ENCODE peak calls at places on chromosomes 3 and 15, in seven cellular contexts. One of them, this sample, is unnamed.

GRCh38 chr15:80434926-80435720 is 30.9 kb downstream of the ARNT2 start:
- DNase-seq in HTR-8/SVneo: no peak
- DNase-seq in NCI-H1092: no peak
- DNase-seq in AG08395: no peak
- DNase-seq in activated T-cell treated with anti-CD3 and anti-CD28 coated beads for 48 hours: no peak
- DNase-seq in pancreas: no peak
- DNase-seq in RPMI8226: no peak
- DNase-seq in this sample: no peak

GRCh38 chr3:50352762-50353161 is 2.1 kb downstream of the CYB561D2 start:
- DNase-seq in HTR-8/SVneo: no peak
- DNase-seq in NCI-H1092: no peak
- DNase-seq in AG08395: peak; percentile 32
- DNase-seq in activated T-cell treated with anti-CD3 and anti-CD28 coated beads for 48 hours: no peak
- DNase-seq in pancreas: no peak
- DNase-seq in RPMI8226: no peak
- DNase-seq in this sample: no peak

GRCh38 chr3:123383101-123384053 is 65.5 kb downstream of the ADCY5 start:
- DNase-seq in HTR-8/SVneo: peak; percentile 51
- DNase-seq in NCI-H1092: no peak
- DNase-seq in AG08395: peak; percentile 35
- DNase-seq in activated T-cell treated with anti-CD3 and anti-CD28 coated beads for 48 hours: no peak
- DNase-seq in pancreas: no peak
- DNase-seq in RPMI8226: no peak
- DNase-seq in this sample: no peak

GRCh38 chr3:54621181-54621580 is 306.7 kb downstream of the LRTM1 start:
- DNase-seq in HTR-8/SVneo: no peak
- DNase-seq in NCI-H1092: peak; percentile 3
- DNase-seq in AG08395: no peak
- DNase-seq in activated T-cell treated with anti-CD3 and anti-CD28 coated beads for 48 hours: no peak
- DNase-seq in pancreas: no peak
- DNase-seq in RPMI8226: no peak
- DNase-seq in this sample: peak; percentile 30

GRCh38 chr15:98649621-98649995 is 1.3 kb downstream of the IGF1R start:
- DNase-seq in HTR-8/SVneo: no peak
- DNase-seq in NCI-H1092: no peak
- DNase-seq in AG08395: peak; percentile 37
- DNase-seq in activated T-cell treated with anti-CD3 and anti-CD28 coated beads for 48 hours: peak; percentile 38
- DNase-seq in pancreas: peak; percentile 83
- DNase-seq in RPMI8226: peak; percentile 81
- DNase-seq in this sample: no peak

GRCh38 chr15:52802110-52802509 is 12.0 kb upstream of the ONECUT1 start:
- DNase-seq in HTR-8/SVneo: no peak
- DNase-seq in NCI-H1092: no peak
- DNase-seq in AG08395: no peak
- DNase-seq in activated T-cell treated with anti-CD3 and anti-CD28 coated beads for 48 hours: no peak
- DNase-seq in pancreas: no peak
- DNase-seq in RPMI8226: no peak
- DNase-seq in this sample: no peak

GRCh38 chr15:23387791-23388190 is 33.2 kb downstream of the GOLGA8S start:
- DNase-seq in HTR-8/SVneo: no peak
- DNase-seq in NCI-H1092: no peak
- DNase-seq in AG08395: no peak
- DNase-seq in activated T-cell treated with anti-CD3 and anti-CD28 coated beads for 48 hours: no peak
- DNase-seq in pancreas: no peak
- DNase-seq in RPMI8226: no peak
- DNase-seq in this sample: no peak

GRCh38 chr3:99578339-99578970 is 59.9 kb upstream of the COL8A1 start:
- DNase-seq in HTR-8/SVneo: no peak
- DNase-seq in NCI-H1092: no peak
- DNase-seq in AG08395: no peak
- DNase-seq in activated T-cell treated with anti-CD3 and anti-CD28 coated beads for 48 hours: no peak
- DNase-seq in pancreas: no peak
- DNase-seq in RPMI8226: no peak
- DNase-seq in this sample: no peak

GRCh38 chr3:143240921-143241320 is 121.3 kb downstream of the CHST2 start:
- DNase-seq in HTR-8/SVneo: no peak
- DNase-seq in NCI-H1092: no peak
- DNase-seq in AG08395: peak; percentile 19
- DNase-seq in activated T-cell treated with anti-CD3 and anti-CD28 coated beads for 48 hours: no peak
- DNase-seq in pancreas: no peak
- DNase-seq in RPMI8226: no peak
- DNase-seq in this sample: no peak

GRCh38 chr15:38975282-38975990 is 410.8 kb upstream of the RASGRP1 start:
- DNase-seq in HTR-8/SVneo: no peak
- DNase-seq in NCI-H1092: no peak
- DNase-seq in AG08395: no peak
- DNase-seq in activated T-cell treated with anti-CD3 and anti-CD28 coated beads for 48 hours: no peak
- DNase-seq in pancreas: no peak
- DNase-seq in RPMI8226: no peak
- DNase-seq in this sample: no peak

GRCh38 chr3:59816312-59816711 is 766.5 kb upstream of the CFAP20DC start:
- DNase-seq in HTR-8/SVneo: no peak
- DNase-seq in NCI-H1092: no peak
- DNase-seq in AG08395: no peak
- DNase-seq in activated T-cell treated with anti-CD3 and anti-CD28 coated beads for 48 hours: no peak
- DNase-seq in pancreas: no peak
- DNase-seq in RPMI8226: no peak
- DNase-seq in this sample: no peak

This sample was measured in COR-L47.